ENCODE peak calls at places on chromosomes 5 and 9, in four cellular contexts. U is mucosa of descending colon; H is CD4-positive, CD25-positive, alpha-beta regulatory T cell; Q is cardiac muscle cell. P is an unnamed sample.

GRCh38 chr5:151239237-151239861 is 13.6 kb upstream of the GM2A start:
- DNase-seq in Q (peak; percentile 85), H (no peak), U (peak; percentile 80), P (no peak)

GRCh38 chr5:111932628-111933027 is 175.6 kb upstream of the NREP start:
- DNase-seq in Q (peak; percentile 44), U (no peak), H (no peak), P (no peak)

GRCh38 chr9:99296375-99296951 is 74.4 kb downstream of the SEC61B start:
- DNase-seq in H (peak; percentile 56), Q (no peak), U (peak; percentile 43), P (no peak)

GRCh38 chr5:969421-969839 is 39.2 kb upstream of the NKD2 start:
- DNase-seq in Q (no peak), H (no peak), U (no peak), P (no peak)

GRCh38 chr9:136122425-136123383 is 4.0 kb upstream of the TMEM250 start:
- DNase-seq in Q (peak; percentile 81), H (peak; percentile 69), U (peak; percentile 85), P (no peak)

GRCh38 chr5:108983456-108984092 is 235.9 kb downstream of the FER start:
- DNase-seq in H (no peak), Q (no peak), U (no peak), P (no peak)

GRCh38 chr5:173472164-173472563 is 143.9 kb upstream of the STC2 start:
- DNase-seq in H (no peak), Q (no peak), U (no peak), P (no peak)

GRCh38 chr5:98657559-98657958 is 115.9 kb upstream of the RGMB start:
- DNase-seq in Q (no peak), H (no peak), U (no peak), P (no peak)

GRCh38 chr9:131702911-131703310 is 37.0 kb downstream of the RAPGEF1 start:
- DNase-seq in U (no peak), H (no peak), Q (no peak), P (no peak)

GRCh38 chr9:124339603-124340146 is 75.6 kb downstream of the PSMB7 start:
- DNase-seq in U (no peak), H (no peak), Q (no peak), P (no peak)

GRCh38 chr9:93111001-93111370 is 15.0 kb downstream of the CARD19 start:
- DNase-seq in U (peak; percentile 16), H (no peak), Q (no peak), P (no peak)

GRCh38 chr9:136857606-136858412 is 5.7 kb downstream of the MAMDC4 start:
- DNase-seq in H (no peak), U (peak; percentile 90), Q (no peak), P (no peak)

GRCh38 chr5:89417990-89418820 is 535.2 kb upstream of the MEF2C start:
- DNase-seq in U (no peak), H (no peak), Q (no peak), P (no peak)

GRCh38 chr9:120608421-120608820 is 28.5 kb upstream of the CDK5RAP2 start:
- DNase-seq in H (no peak), Q (no peak), U (no peak), P (no peak)

GRCh38 chr9:74496819-74497749 is at the start of gene RORB:
- DNase-seq in U (peak; percentile 55), Q (peak; percentile 86), H (peak; percentile 23), P (no peak)

GRCh38 chr9:133579601-133580415 is 29.4 kb downstream of the FAM163B start:
- DNase-seq in Q (no peak), U (no peak), H (no peak), P (no peak)

GRCh38 chr9:88233091-88233490 is 94.8 kb upstream of the SPATA31C2 start:
- DNase-seq in Q (no peak), H (no peak), U (no peak), P (no peak)

GRCh38 chr9:134214766-134215394 is 50.5 kb upstream of the RNU6ATAC start:
- DNase-seq in Q (no peak), U (no peak), H (no peak), P (no peak)

GRCh38 chr5:124289122-124289521 is 457.3 kb downstream of the ZNF608 start:
- DNase-seq in U (peak; percentile 50), H (no peak), Q (peak; percentile 69), P (no peak)

GRCh38 chr9:114221706-114222465 is 66.5 kb downstream of the COL27A1 start:
- DNase-seq in H (no peak), Q (no peak), U (no peak), P (no peak)

GRCh38 chr5:122073864-122074263 is 4.2 kb downstream of the LOX start:
- DNase-seq in H (no peak), Q (no peak), U (no peak), P (no peak)
- H3K4me3 ChIP-seq in H (no peak overlapping the region), Q (no peak overlapping the region), U (no peak overlapping the region), P (no peak overlapping the region)

GRCh38 chr5:119363936-119364335 is 8.1 kb downstream of the TNFAIP8 start:
- DNase-seq in H (no peak), U (no peak), Q (no peak), P (no peak)
- H3K4me3 ChIP-seq in H (peak overlapping the region; percentile 16), U (no peak overlapping the region), Q (no peak overlapping the region), P (no peak overlapping the region)

GRCh38 chr5:123091988-123092583 is 3.0 kb downstream of the PRDM6 start:
- DNase-seq in H (no peak), Q (no peak), U (no peak), P (no peak)
- H3K4me3 ChIP-seq in H (no peak overlapping the region), Q (no peak overlapping the region), U (no peak overlapping the region), P (no peak overlapping the region)

DNA sequence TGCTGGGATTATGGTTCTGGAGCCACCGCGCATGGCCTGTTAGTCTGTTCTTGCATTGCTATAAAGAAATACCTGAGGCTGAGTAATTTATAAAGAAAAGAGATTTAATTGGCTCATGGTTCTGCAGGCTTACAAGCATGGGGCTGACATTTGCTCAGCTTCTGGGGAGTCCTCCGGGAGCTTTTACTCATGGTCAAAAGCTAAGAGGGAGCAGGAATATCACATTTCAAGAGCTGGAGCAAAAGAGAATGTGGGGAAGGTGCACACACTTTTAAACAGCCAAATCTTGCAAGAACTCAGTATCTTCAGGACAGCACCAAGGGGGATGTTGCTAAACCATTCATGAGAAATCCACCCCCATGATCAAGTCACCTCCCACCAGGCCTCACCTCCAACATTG is 12.1 kb downstream of the JAK2 start:
- DNase-seq in U (no peak), Q (no peak), H (no peak), P (no peak)
- H3K4me3 ChIP-seq in U (no peak overlapping the region), Q (no peak overlapping the region), H (no peak overlapping the region), P (no peak overlapping the region)

DNA sequence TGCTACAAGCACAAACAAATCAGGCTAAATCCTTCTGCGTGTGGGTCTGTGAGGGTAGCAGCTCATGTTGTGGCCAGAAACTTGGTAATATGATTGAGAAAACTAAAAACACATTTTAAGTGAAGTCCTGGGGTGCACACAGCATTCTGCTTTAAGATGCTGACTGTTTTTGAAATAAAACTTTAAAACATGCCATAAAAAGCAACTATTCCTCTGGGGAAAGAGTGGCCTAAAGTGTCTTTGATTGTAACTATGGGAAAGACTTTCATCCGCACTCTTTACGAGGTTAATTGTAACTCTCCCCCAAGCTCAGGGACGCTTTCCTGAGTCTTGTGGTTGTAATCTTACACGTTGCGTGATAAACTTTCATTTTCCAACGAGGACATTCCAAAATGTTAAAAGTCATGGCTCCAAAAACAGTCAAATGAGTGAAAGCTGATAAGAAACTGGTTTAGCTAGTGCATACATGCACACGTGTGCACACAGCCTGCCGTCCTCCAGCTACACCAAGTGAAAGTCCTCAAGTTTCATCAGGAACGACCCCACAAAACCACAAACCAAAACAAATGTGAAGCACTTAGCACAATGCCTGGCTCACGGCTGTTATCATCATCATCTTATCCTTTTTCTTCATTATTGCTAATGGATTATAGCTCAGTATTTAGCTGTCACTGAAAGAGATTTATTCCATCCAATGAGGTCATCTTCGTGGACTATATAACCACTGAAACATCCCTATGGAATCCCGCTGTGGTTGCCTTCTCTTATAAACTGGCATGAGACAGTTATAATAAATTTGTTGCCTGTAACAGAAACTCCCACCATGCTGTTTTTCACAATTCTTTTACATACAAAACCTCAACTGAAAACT is 56.4 kb downstream of the SAXO1 start:
- DNase-seq in U (no peak), H (no peak), Q (no peak), P (no peak)
- H3K4me3 ChIP-seq in U (no peak overlapping the region), H (no peak overlapping the region), Q (no peak overlapping the region), P (no peak overlapping the region)

DNA sequence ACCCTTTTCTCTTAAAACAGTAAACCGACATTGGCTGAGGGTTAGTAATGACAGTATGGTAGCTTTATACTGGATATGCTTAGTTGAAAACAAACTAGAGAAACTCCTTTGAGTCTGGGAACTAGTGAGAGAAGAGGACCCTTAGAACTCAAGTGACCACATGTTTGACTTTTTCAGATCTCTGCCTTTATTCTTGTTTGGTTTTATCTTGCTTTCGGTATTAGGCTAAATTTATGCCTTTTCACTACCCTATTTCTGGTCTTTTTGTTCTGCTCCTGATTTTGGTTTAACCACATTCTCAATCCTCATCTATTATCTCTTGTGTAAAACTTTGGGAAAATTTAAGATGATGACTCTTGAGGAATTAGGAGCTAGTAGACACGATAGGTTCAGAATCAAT is 11.0 kb downstream of the SNAPC3 start:
- DNase-seq in Q (no peak), U (no peak), H (no peak), P (no peak)
- H3K4me3 ChIP-seq in Q (no peak overlapping the region), U (no peak overlapping the region), H (no peak overlapping the region), P (no peak overlapping the region)

P was measured in GM12864.